ENCODE peak calls at places on chromosomes 11 and 22, in six cellular contexts. J, P, U, G, Z and S are unnamed samples. For H3K4me1, the result is how much of the 10 kb centered on the place peaks cover.

GRCh38 chr11:1348146-1348545 is 38.7 kb upstream of the TOLLIP start:
- DNase-seq in J (no peak), U (no peak), Z (peak), G (no peak), P (no peak), S (no peak)

GRCh38 chr22:32920734-32921133 is 119.2 kb downstream of the TIMP3 start:
- DNase-seq in J (no peak), P (no peak), U (no peak), G (no peak), Z (no peak), S (no peak)

GRCh38 chr11:122843281-122844150 is 5.2 kb downstream of the CRTAM start:
- DNase-seq in P (peak), J (no peak), G (no peak), Z (no peak), U (no peak), S (no peak)

GRCh38 chr11:61797263-61797944 is 4.7 kb downstream of the FEN1 start:
- DNase-seq in U (peak), G (no peak), Z (peak), P (peak), J (no peak), S (no peak)

GRCh38 chr22:38305481-38306448 is 11.5 kb downstream of the CSNK1E start:
- DNase-seq in G (no peak), Z (no peak), P (no peak), J (no peak), U (no peak), S (no peak)

GRCh38 chr11:81444306-81444705 is 1289.4 kb downstream of the FAM181B start:
- DNase-seq in G (no peak), U (no peak), P (no peak), J (no peak), Z (no peak), S (no peak)

GRCh38 chr11:94885581-94885980 is 87.8 kb downstream of the CWC15 start:
- DNase-seq in P (no peak), J (no peak), Z (no peak), U (no peak), G (no peak), S (no peak)

GRCh38 chr11:131430466-131431176 is 60.2 kb downstream of the NTM start:
- DNase-seq in P (no peak), J (no peak), Z (no peak), U (no peak), G (no peak), S (no peak)

GRCh38 chr11:63502252-63502820 is 3.5 kb upstream of the LGALS12 start:
- DNase-seq in J (no peak), G (no peak), U (no peak), P (no peak), Z (no peak), S (no peak)

GRCh38 chr11:15815246-15816209 is 540.8 kb downstream of the SOX6 start:
- DNase-seq in U (no peak), G (no peak), J (no peak), Z (no peak), P (no peak), S (no peak)

GRCh38 chr11:131945695-131946094 is 575.3 kb downstream of the NTM start:
- DNase-seq in P (no peak), G (no peak), Z (no peak), J (no peak), U (no peak), S (no peak)

GRCh38 chr11:67301951-67302516 is 1.3 kb upstream of the SSH3 start:
- DNase-seq in P (no peak), Z (peak), J (peak), G (peak), U (no peak), S (no peak)

GRCh38 chr22:35369996-35370395 is 10.9 kb upstream of the HMOX1 start:
- DNase-seq in U (no peak), Z (no peak), P (no peak), G (no peak), J (no peak), S (no peak)

GRCh38 chr11:72524711-72525110 is 90.4 kb upstream of the CLPB start:
- DNase-seq in Z (no peak), J (no peak), G (no peak), P (no peak), U (no peak), S (no peak)

GRCh38 chr11:116170526-116171120 is 602.2 kb downstream of the BUD13 start:
- DNase-seq in G (no peak), Z (no peak), P (no peak), U (no peak), J (no peak), S (no peak)

GRCh38 chr11:72146625-72147024 is 11.1 kb downstream of the FOLR3 start:
- DNase-seq in P (no peak), J (no peak), G (no peak), U (no peak), Z (no peak), S (no peak)

GRCh38 chr11:114280696-114281095 is 15.5 kb upstream of the NNMT start:
- DNase-seq in J (peak), U (peak), P (peak), Z (peak), G (peak), S (peak)

GRCh38 chr11:44600261-44600660 is 34.8 kb downstream of the CD82 start:
- DNase-seq in Z (no peak), P (no peak), G (no peak), U (no peak), J (no peak), S (no peak)

GRCh38 chr11:31801298-31801702 is 9.8 kb downstream of the PAX6 start:
- DNase-seq in P (no peak), Z (no peak), U (no peak), J (no peak), G (no peak), S (no peak)

GRCh38 chr11:31799036-31799793 is 11.9 kb downstream of the PAX6 start:
- DNase-seq in Z (no peak), U (no peak), P (no peak), J (peak), G (no peak), S (no peak)

GRCh38 chr11:31800398-31801265 is 10.5 kb downstream of the PAX6 start:
- DNase-seq in Z (no peak), U (no peak), P (no peak), J (no peak), G (no peak), S (no peak)

GRCh38 chr11:31798057-31799035 is 12.8 kb downstream of the PAX6 start:
- DNase-seq in J (no peak), Z (peak), G (no peak), U (no peak), P (no peak), S (no peak)

GRCh38 chr11:31799794-31800397 is 11.2 kb downstream of the PAX6 start:
- DNase-seq in P (no peak), J (peak), U (no peak), Z (no peak), G (no peak), S (no peak)
- H3K4me1 ChIP-seq in P (under half), J (under half), U (half or more), Z (under half), G (under half), S (under half)

GRCh38 chr11:93737904-93738612 is 3.2 kb downstream of the TAF1D start:
- DNase-seq in G (no peak), J (no peak), P (no peak), U (no peak), Z (no peak), S (no peak)
- H3K4me3 ChIP-seq in G (no peak), J (peak), P (peak), U (no peak), Z (peak), S (no peak)

DNA sequence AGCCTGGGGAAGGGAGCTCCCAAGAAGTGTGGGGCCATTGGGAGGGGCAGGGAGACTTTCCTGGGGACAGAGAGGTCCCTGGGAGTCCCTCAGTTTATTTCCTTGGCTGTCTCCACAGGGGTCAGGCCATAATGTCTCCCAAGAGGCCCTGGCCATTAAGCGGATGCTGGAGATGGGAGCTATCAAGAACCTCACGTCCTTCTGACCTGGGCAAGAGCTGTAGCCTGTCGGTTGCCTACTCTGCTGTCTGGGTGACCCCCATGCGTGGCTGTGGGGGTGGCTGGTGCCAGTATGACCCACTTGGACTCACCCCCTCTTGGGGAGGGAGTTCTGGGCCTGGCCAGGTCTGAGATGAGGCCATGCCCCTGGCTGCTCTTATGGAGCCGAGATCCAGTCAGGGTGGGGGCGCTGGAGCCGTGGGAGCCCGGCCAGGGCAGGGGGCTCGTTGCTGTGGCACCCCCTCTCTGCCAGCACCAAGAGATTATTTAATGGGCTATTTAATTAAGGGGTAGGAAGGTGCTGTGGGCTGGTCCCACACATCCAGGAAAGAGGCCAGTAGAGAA is 58.4 kb downstream of the ST3GAL4 start:
- DNase-seq in G (no peak), Z (peak), P (no peak), U (no peak), J (no peak), S (no peak)
- H3K27ac ChIP-seq in G (no peak), Z (no peak), P (no peak), U (no peak), J (peak), S (no peak)

DNA sequence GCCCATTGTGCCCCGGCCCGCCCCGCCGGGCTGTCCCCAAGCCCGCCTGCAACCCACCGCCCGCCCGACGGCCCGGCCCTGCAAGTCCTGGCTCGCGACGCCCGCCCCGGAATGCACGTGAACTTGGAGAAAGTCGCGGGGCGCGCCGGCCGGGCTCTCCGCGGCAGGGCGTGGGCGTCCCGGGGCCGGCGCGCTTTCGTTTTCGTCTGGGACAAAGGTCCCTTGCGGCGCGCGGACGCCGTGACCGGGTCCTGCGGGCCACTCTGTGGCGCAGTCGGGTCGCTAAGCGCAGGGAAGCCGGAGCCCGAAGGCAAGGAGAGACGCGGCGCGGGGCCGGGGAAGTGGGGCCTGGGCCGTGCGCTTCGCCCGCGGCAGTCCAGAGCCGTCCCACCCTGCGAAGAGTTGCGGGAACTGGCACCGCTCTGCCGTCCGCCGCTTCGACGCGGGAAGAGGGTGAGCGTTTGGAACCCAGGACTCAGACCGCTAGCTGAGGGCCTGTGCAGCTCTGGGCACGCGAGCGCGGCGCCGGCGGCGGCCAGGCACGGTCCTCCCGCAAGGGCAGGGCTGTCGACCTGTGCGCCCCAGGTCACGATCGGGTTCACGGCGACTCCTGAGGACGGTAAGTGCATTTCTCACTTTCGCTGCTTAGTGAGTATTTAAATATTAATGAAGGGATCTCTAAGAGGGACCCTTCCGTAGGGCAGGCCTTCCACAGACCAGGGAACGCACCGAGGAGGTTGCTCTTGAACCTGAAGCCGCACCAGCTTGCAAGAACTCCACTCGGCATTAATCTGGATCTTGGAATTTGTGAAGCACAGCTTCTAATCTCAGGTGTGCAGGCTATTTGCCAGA is 78.1 kb upstream of the PPARA start:
- DNase-seq in U (no peak), G (peak), P (peak), J (peak), Z (peak), S (no peak)
- H3K4me1 ChIP-seq in U (under half), G (under half), P (under half), J (under half), Z (under half), S (under half)

GRCh38 chr22:46776486-46776826 is 14.0 kb downstream of the TBC1D22A start:
- DNase-seq in U (no peak), P (no peak), Z (no peak), G (no peak), J (no peak), S (no peak)

GRCh38 chr22:46774456-46775363 is 12.3 kb downstream of the TBC1D22A start:
- DNase-seq in P (no peak), G (peak), Z (no peak), U (no peak), J (peak), S (no peak)

GRCh38 chr22:46776876-46777608 is 14.6 kb downstream of the TBC1D22A start:
- DNase-seq in G (no peak), U (no peak), P (no peak), Z (no peak), J (peak), S (no peak)

GRCh38 chr22:46775789-46776485 is 13.5 kb downstream of the TBC1D22A start:
- DNase-seq in Z (no peak), P (no peak), J (peak), G (peak), U (no peak), S (no peak)

GRCh38 chr22:46775364-46775758 is 12.9 kb downstream of the TBC1D22A start:
- DNase-seq in Z (no peak), U (no peak), J (peak), P (no peak), G (no peak), S (no peak)
- H3K4me3 ChIP-seq in Z (no peak), U (no peak), J (no peak), P (no peak), G (no peak), S (no peak)

DNA sequence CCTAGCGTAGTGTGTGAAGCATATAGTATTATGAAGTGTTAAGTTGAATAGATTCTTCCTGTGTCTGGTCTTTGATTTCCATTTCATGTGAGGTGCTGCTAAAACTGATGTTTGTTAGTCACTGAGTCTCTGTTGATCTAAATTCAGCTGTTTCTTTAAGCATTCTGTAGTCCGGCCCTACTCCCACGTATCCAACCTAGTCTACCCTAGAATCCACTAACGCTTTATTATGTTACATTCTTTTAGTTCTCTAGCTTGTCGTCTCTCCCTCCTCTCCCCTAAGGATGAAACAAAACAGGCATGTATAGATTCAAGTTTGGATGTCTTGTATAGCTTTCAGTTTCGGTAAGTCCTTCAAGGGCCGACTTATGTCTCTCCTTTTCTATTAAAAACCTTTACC is 4.1 kb downstream of the WEE1 start:
- DNase-seq in J (no peak), P (no peak), Z (no peak), G (no peak), U (no peak), S (no peak)
- H3K27ac ChIP-seq in J (peak), P (no peak), Z (no peak), G (peak), U (no peak), S (no peak)